ENCODE peak calls at places on chromosome 14, in nine cellular contexts. H, F, I, Z, C, E, G, L and B are unnamed samples.
A peak's percentile ranks its signal among the peaks of the same experiment; 100 is the strongest.

GRCh38 chr14:54895683-54896082 is 6.9 kb downstream of the GCH1 start:
- DNase-seq in L (no peak), H (no peak), I (no peak), E (no peak), F (no peak), Z (no peak), C (no peak), G (no peak), B (no peak)

GRCh38 chr14:74954232-74954946 is 1.0 kb downstream of the PGF start:
- DNase-seq in I (peak; percentile 65), Z (no peak), F (no peak), H (peak; percentile 91), E (no peak), L (no peak), C (peak; percentile 72), G (peak; percentile 59), B (no peak)

GRCh38 chr14:70257526-70257925 is 68.8 kb upstream of the SLC8A3 start:
- DNase-seq in C (no peak), G (no peak), F (no peak), Z (no peak), I (peak; percentile 36), E (no peak), H (no peak), L (no peak), B (no peak)

GRCh38 chr14:34678306-34678705 is 36.1 kb downstream of the CFL2 start:
- DNase-seq in I (no peak), H (no peak), L (no peak), C (no peak), Z (no peak), E (no peak), F (no peak), G (no peak), B (no peak)

GRCh38 chr14:72917420-72917819 is 8.8 kb upstream of the DCAF4 start:
- DNase-seq in F (no peak), H (no peak), G (no peak), I (no peak), E (no peak), C (no peak), Z (no peak), L (no peak), B (no peak)

GRCh38 chr14:103099733-103100280 is 5.3 kb downstream of the EXOC3L4 start:
- DNase-seq in Z (no peak), I (no peak), H (no peak), C (no peak), G (no peak), E (no peak), L (no peak), F (no peak), B (no peak)

GRCh38 chr14:95577067-95577800 is 42.4 kb downstream of the GLRX5 start:
- DNase-seq in E (no peak), G (no peak), F (no peak), Z (no peak), C (no peak), H (no peak), I (no peak), L (no peak), B (no peak)

GRCh38 chr14:81315344-81315743 is 84.8 kb downstream of the STON2 start:
- DNase-seq in L (no peak), G (no peak), I (peak; percentile 71), C (no peak), F (no peak), E (no peak), H (no peak), Z (no peak), B (no peak)

GRCh38 chr14:96079066-96079465 is 39.9 kb downstream of the C14orf132 start:
- DNase-seq in I (no peak), H (no peak), G (no peak), L (no peak), Z (no peak), E (no peak), C (no peak), F (no peak), B (no peak)

GRCh38 chr14:25350802-25351201 is 300.9 kb upstream of the STXBP6 start:
- DNase-seq in C (no peak), E (no peak), Z (no peak), G (no peak), F (no peak), H (no peak), I (no peak), L (no peak), B (no peak)

GRCh38 chr14:28830115-28830534 is 63.5 kb downstream of the FOXG1 start:
- DNase-seq in H (no peak), C (no peak), Z (no peak), E (no peak), G (no peak), F (no peak), I (no peak), L (no peak), B (no peak)

GRCh38 chr14:100108840-100109593 is 43.8 kb downstream of the EVL start:
- DNase-seq in I (no peak), Z (no peak), H (no peak), C (no peak), E (no peak), G (no peak), L (peak; percentile 9), F (no peak), B (no peak)

GRCh38 chr14:75646762-75647161 is 13.9 kb downstream of the ERG28 start:
- DNase-seq in F (no peak), Z (no peak), G (no peak), I (no peak), C (no peak), H (no peak), E (no peak), L (peak; percentile 14), B (no peak)

GRCh38 chr14:85222344-85222743 is 307.6 kb upstream of the FLRT2 start:
- DNase-seq in C (no peak), G (no peak), H (no peak), E (no peak), I (no peak), L (no peak), Z (no peak), F (no peak), B (no peak)

GRCh38 chr14:92986254-92987147 is 63.6 kb downstream of the CHGA start:
- DNase-seq in H (no peak), F (peak; percentile 72), I (no peak), Z (no peak), E (peak; percentile 77), C (peak; percentile 64), G (peak; percentile 24), L (peak; percentile 75), B (no peak)

GRCh38 chr14:85517113-85517688 is 12.7 kb upstream of the FLRT2 start:
- DNase-seq in G (no peak), C (no peak), L (no peak), Z (no peak), H (no peak), E (no peak), F (no peak), I (no peak), B (no peak)

GRCh38 chr14:74314576-74314975 is 11.8 kb upstream of the ABCD4 start:
- DNase-seq in I (no peak), L (peak; percentile 66), Z (no peak), H (no peak), F (no peak), G (no peak), C (no peak), E (no peak), B (no peak)

GRCh38 chr14:104970231-104971068 is 7.7 kb downstream of the AHNAK2 start:
- DNase-seq in I (peak; percentile 48), C (peak; percentile 87), G (peak; percentile 36), F (peak; percentile 40), H (peak; percentile 56), L (peak; percentile 80), E (peak; percentile 61), Z (no peak), B (no peak)

GRCh38 chr14:46008348-46008747 is 643.2 kb downstream of the RPL10L start:
- DNase-seq in H (no peak), I (no peak), E (no peak), C (no peak), G (no peak), Z (no peak), L (no peak), F (no peak), B (no peak)
- H3K4me1 ChIP-seq in H (no peaks in the 10 kb centered on the region), I (peaks cover 7% of the 10 kb centered on the region), E (no peaks in the 10 kb centered on the region), C (no peaks in the 10 kb centered on the region), G (no peaks in the 10 kb centered on the region), Z (no peaks in the 10 kb centered on the region), L (no peaks in the 10 kb centered on the region), F (no peaks in the 10 kb centered on the region), B (no peaks in the 10 kb centered on the region)

DNA sequence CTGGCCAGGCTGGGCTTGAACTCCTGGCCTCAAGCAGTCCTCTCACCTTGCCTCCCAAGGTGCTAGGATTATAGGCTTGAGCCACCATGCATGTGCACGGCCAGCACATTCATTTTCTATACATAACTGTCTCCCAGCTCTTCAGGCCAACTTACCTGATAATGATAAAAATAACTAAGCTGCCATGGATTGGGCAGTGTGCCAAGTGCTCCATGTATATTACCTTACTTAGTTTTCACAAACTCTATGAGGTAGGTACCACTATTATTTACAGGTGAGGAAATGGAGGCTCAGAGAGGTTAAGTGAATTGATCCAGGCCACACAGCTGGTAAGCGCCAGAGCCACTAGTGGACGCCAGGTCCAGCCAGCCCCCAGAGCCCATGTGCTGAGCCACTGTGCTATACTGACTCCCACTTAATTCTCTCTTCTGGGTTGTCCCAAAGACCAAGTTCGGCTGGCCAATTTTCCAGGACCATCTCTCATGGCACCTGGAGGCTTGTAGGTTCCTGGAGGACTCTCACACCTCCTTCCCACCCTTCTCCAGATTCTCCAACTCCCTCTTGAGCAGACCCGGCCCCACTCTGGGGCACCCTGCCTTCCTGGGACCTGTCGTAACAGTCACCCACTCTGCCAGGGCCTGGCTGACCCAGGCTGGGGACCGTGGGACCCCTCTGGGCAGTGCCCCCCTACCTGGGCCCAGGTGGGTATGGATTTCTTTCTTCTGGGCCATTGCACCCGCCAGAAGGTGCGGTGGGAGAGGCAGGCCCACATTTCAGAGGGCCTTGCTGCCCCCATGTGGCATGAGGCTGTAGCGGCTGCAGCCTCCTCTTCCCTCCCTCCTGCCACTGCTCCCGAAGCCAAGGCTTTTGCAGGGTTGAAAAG is 30.2 kb upstream of the CIPC start:
- DNase-seq in Z (peak; percentile 31), F (peak; percentile 81), H (peak; percentile 83), G (peak; percentile 75), L (peak; percentile 86), E (peak; percentile 58), C (peak; percentile 78), I (peak; percentile 80), B (peak; percentile 34)
- H3K4me1 ChIP-seq in Z (no peaks in the 10 kb centered on the region), F (peaks cover 14% of the 10 kb centered on the region), H (peaks cover 32% of the 10 kb centered on the region), G (peaks cover 41% of the 10 kb centered on the region), L (peaks cover 11% of the 10 kb centered on the region), E (no peaks in the 10 kb centered on the region), C (no peaks in the 10 kb centered on the region), I (peaks cover 11% of the 10 kb centered on the region), B (no peaks in the 10 kb centered on the region)

GRCh38 chr14:68944162-68944561 is 34.9 kb downstream of the ACTN1 start:
- DNase-seq in C (no peak), L (no peak), Z (no peak), E (no peak), G (no peak), I (no peak), F (no peak), H (peak; percentile 48), B (no peak)
- H3K4me1 ChIP-seq in C (no peaks in the 10 kb centered on the region), L (peaks cover 56% of the 10 kb centered on the region), Z (peaks cover 19% of the 10 kb centered on the region), E (peaks cover 35% of the 10 kb centered on the region), G (peaks cover 98% of the 10 kb centered on the region), I (peaks cover 28% of the 10 kb centered on the region), F (peaks cover 100% of the 10 kb centered on the region), H (peaks cover 60% of the 10 kb centered on the region), B (peaks cover 63% of the 10 kb centered on the region)

DNA sequence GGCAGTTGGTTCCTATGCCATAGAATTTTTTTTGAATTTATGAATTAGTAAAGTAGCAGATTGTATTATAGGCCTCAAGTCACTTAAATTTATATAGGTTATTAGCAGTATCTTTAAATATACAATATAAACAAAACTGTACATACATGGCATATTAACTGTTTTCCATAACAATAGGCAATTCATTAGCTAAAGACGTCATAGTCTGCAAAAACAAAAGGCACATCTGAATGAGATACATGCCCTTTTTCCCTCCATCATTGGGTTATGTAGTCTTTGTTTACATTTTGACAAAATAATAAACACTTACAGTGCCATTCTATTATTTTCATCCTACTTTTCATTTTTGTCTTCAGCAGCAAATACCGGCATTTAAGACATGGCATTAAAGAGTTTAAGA is 1.1 kb upstream of the VCPKMT start:
- DNase-seq in G (no peak), Z (no peak), C (no peak), I (no peak), L (no peak), F (no peak), H (no peak), E (no peak), B (no peak)
- H3K4me1 ChIP-seq in G (peaks cover 27% of the 10 kb centered on the region), Z (peaks cover 29% of the 10 kb centered on the region), C (no peaks in the 10 kb centered on the region), I (peaks cover 14% of the 10 kb centered on the region), L (peaks cover 13% of the 10 kb centered on the region), F (peaks cover 44% of the 10 kb centered on the region), H (peaks cover 5% of the 10 kb centered on the region), E (peaks cover 3% of the 10 kb centered on the region), B (peaks cover 26% of the 10 kb centered on the region)